ENCODE peak calls at places on chromosome 1, in five cellular contexts. G is naive thymus-derived CD8-positive, alpha-beta T cell; M is RPMI7951; T is activated CD8-positive, alpha-beta T cell treated with anti-CD3 and anti-CD28 coated beads for 36 hours; I is AG04450. Y is an unnamed sample.

GRCh38 chr1:65109515-65109914 is 38.5 kb upstream of the AK4 start:
- DNase-seq in T (no peak), G (no peak), M (peak), I (no peak), Y (no peak)

GRCh38 chr1:8293141-8293540 is 24.8 kb upstream of the SLC45A1 start:
- DNase-seq in M (no peak), T (no peak), G (no peak), I (no peak), Y (no peak)

GRCh38 chr1:111140680-111140967 is 601 bp downstream of the CEPT1 start:
- DNase-seq in M (peak), G (no peak), I (no peak), T (no peak), Y (no peak)

GRCh38 chr1:22075718-22076117 is 23.2 kb downstream of the CDC42 start:
- DNase-seq in G (no peak), T (no peak), M (no peak), I (no peak), Y (no peak)

GRCh38 chr1:59272507-59272906 is 24.4 kb upstream of the FGGY start:
- DNase-seq in T (peak), M (peak), G (no peak), I (no peak), Y (no peak)

GRCh38 chr1:84365225-84366221 is 32.8 kb upstream of the DNASE2B start:
- DNase-seq in G (no peak), I (peak), T (peak), M (peak), Y (peak)

GRCh38 chr1:69921501-69921900 is 283.9 kb downstream of the LRRC40 start:
- DNase-seq in I (no peak), G (no peak), M (no peak), T (no peak), Y (no peak)

GRCh38 chr1:232014941-232015340 is 388.4 kb downstream of the DISC1 start:
- DNase-seq in T (no peak), M (no peak), G (no peak), I (no peak), Y (no peak)

GRCh38 chr1:2322593-2323295 is 68.6 kb downstream of the MORN1 start:
- DNase-seq in M (no peak), I (no peak), G (no peak), T (no peak), Y (no peak)

GRCh38 chr1:208203848-208204609 is 40.2 kb downstream of the PLXNA2 start:
- DNase-seq in M (peak), T (no peak), G (no peak), I (no peak), Y (no peak)

GRCh38 chr1:82880506-82880905 is 1079.8 kb downstream of the ADGRL2 start:
- DNase-seq in G (no peak), M (no peak), I (no peak), T (no peak), Y (no peak)

GRCh38 chr1:215987092-215987855 is 420.2 kb downstream of the KCTD3 start:
- DNase-seq in I (no peak), G (no peak), M (no peak), T (no peak), Y (no peak)

GRCh38 chr1:196136396-196136795 is 471.8 kb downstream of the KCNT2 start:
- DNase-seq in I (no peak), G (no peak), M (no peak), T (no peak), Y (no peak)

GRCh38 chr1:168317309-168317708 is 36.6 kb downstream of the TBX19 start:
- DNase-seq in I (no peak), M (no peak), T (no peak), G (no peak), Y (no peak)

GRCh38 chr1:9009438-9010366 is 16.5 kb downstream of the SLC2A7 start:
- DNase-seq in T (peak), M (peak), G (no peak), I (no peak), Y (no peak)

GRCh38 chr1:220544901-220545303 is 17.0 kb downstream of the MARK1 start:
- DNase-seq in I (no peak), T (no peak), M (no peak), G (no peak), Y (no peak)

GRCh38 chr1:85447000-85447943 is 17.7 kb downstream of the DDAH1 start:
- DNase-seq in I (no peak), G (no peak), M (no peak), T (no peak), Y (no peak)

GRCh38 chr1:40450491-40451237 is 388 bp downstream of the ZFP69B start:
- DNase-seq in G (peak), M (peak), T (peak), I (peak), Y (no peak)

GRCh38 chr1:70667771-70668170 is 256.7 kb downstream of the CTH start:
- DNase-seq in M (no peak), G (no peak), I (no peak), T (no peak), Y (no peak)

Y was measured in thoracic aorta.